ENCODE peak calls at places on chromosomes 3 and 15, in five cellular contexts. K, R, Z, E and G are unnamed samples.

GRCh38 chr3:4507010-4507596 is 14.0 kb downstream of the ITPR1 start:
- DNase-seq in K (no peak), R (no peak), Z (no peak), E (no peak), G (no peak)

GRCh38 chr3:194189243-194189791 is 53.4 kb downstream of the HES1 start:
- DNase-seq in K (no peak), R (no peak), Z (no peak), E (no peak), G (no peak)

GRCh38 chr3:66196633-66197032 is 24.2 kb upstream of the SLC25A26 start:
- DNase-seq in K (no peak), R (no peak), Z (no peak), E (no peak), G (no peak)

GRCh38 chr3:117117188-117117936 is 407.8 kb downstream of the TUSC7 start:
- DNase-seq in K (no peak), R (no peak), Z (no peak), E (no peak), G (no peak)

GRCh38 chr3:183629546-183630301 is 5.7 kb upstream of the KLHL24 start:
- DNase-seq in K (no peak), R (no peak), Z (no peak), E (no peak), G (no peak)

GRCh38 chr3:136311971-136312370 is 61.8 kb downstream of the PCCB start:
- DNase-seq in K (no peak), R (no peak), Z (no peak), E (no peak), G (no peak)

GRCh38 chr3:9698293-9698692 is 5.3 kb upstream of the CPNE9 start:
- DNase-seq in K (no peak), R (no peak), Z (no peak), E (no peak), G (no peak)

GRCh38 chr15:39239562-39239961 is 341.3 kb upstream of the THBS1 start:
- DNase-seq in K (no peak), R (no peak), Z (no peak), E (no peak), G (no peak)

GRCh38 chr3:41288785-41289184 is 89.5 kb downstream of the CTNNB1 start:
- DNase-seq in K (no peak), R (no peak), Z (no peak), E (no peak), G (no peak)

GRCh38 chr3:56923546-56924224 is 121.9 kb upstream of the ARHGEF3 start:
- DNase-seq in K (no peak), R (peak; percentile 71), Z (peak; percentile 16), E (peak; percentile 58), G (no peak)

GRCh38 chr3:194397757-194398312 is 1.2 kb downstream of the GP5 start:
- DNase-seq in K (peak; percentile 74), R (peak; percentile 24), Z (no peak), E (no peak), G (no peak)

GRCh38 chr15:45689616-45690015 is 54.8 kb downstream of the SQOR start:
- DNase-seq in K (no peak), R (no peak), Z (no peak), E (no peak), G (no peak)

GRCh38 chr3:168049366-168049974 is 46.3 kb downstream of the GOLIM4 start:
- DNase-seq in K (no peak), R (no peak), Z (no peak), E (no peak), G (no peak)

GRCh38 chr15:32104061-32104980 is 74.0 kb downstream of the CHRNA7 start:
- DNase-seq in K (no peak), R (no peak), Z (no peak), E (no peak), G (no peak)

GRCh38 chr15:70344666-70345065 is 246.9 kb upstream of the TLE3 start:
- DNase-seq in K (no peak), R (no peak), Z (peak; percentile 84), E (no peak), G (no peak)

GRCh38 chr3:10627884-10628572 is 122.6 kb upstream of the ATP2B2 start:
- DNase-seq in K (no peak), R (no peak), Z (no peak), E (no peak), G (no peak)

DNA sequence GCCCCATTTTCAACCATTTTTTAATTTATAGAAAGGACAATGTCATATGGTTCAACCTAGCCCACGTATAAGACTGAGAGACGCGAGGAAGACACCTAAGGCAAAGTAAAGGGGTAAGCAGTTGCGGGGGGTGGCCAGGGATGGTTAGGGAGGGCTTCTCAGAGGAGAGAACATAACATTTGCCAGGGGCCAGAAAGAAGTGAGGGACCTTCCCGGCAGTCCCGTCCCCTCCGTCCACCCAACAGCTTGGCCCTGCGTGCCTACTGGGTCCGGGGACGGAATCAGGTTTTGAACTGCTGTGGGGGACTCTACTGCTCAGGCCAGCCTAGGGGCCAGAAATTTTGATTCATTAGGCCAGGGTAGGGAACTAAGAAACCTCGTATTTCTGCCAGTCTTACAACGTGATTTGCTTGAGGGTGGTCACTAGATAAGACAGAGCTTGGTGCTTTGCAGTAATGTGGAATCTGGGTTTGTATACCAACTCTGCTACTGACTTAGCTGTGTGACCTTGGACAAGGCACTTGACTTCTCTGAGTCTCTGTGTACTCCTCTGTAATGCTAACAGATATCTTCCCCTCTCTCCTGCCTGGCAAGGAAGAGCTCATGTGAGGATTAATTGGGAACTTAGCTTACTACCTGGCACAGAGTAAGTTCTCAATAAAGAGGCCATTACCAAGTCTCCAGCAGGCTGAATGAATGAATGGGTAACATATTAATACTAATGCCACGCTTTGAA is 734 bp upstream of the SLC6A20 start:
- DNase-seq in K (no peak), R (no peak), Z (no peak), E (no peak), G (no peak)
- H3K4me3 ChIP-seq in K (peak overlapping the region; percentile 32), R (no peak overlapping the region), Z (peak overlapping the region; percentile 61), E (peak overlapping the region; percentile 43), G (peak overlapping the region; percentile 74)

GRCh38 chr3:49556500-49557275 is 2.4 kb downstream of the BSN start:
- DNase-seq in K (no peak), R (no peak), Z (no peak), E (no peak), G (no peak)

GRCh38 chr3:49553690-49554634 is at the start of gene BSN:
- DNase-seq in K (peak; percentile 93), R (peak; percentile 88), Z (peak; percentile 91), E (peak; percentile 94), G (peak; percentile 97)

GRCh38 chr3:49554639-49555265 is 475 bp downstream of the BSN start:
- DNase-seq in K (peak; percentile 89), R (peak; percentile 32), Z (peak; percentile 54), E (peak; percentile 53), G (peak; percentile 62)

GRCh38 chr3:49552087-49552486 is 2.2 kb upstream of the BSN start:
- DNase-seq in K (no peak), R (no peak), Z (no peak), E (no peak), G (no peak)

DNA sequence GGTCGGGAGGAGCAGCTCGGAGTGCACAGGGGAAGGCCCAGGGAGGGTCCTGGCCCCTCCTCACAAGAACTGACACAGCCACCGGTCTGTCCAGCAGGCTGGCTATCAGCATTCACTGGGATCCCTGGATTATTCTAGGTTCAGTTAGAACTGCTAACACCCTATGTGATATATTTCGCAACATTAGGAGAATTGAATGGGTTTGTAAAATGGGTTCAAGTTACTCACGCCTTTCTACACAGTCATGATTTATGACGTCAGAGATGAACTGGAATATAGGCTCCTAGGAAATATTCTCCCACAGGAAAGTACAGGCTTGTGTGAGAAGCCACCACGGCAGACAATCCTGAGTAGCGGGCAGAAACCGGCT is 972 bp upstream of the BSN start:
- DNase-seq in K (no peak), R (no peak), Z (no peak), E (no peak), G (no peak)
- H3K4me3 ChIP-seq in K (peak overlapping the region; percentile 55), R (no peak overlapping the region), Z (peak overlapping the region; percentile 63), E (peak overlapping the region; percentile 83), G (peak overlapping the region; percentile 94)

GRCh38 chr15:85582076-85582718 is 201.8 kb downstream of the AKAP13 start:
- DNase-seq in K (no peak), R (peak; percentile 59), Z (peak; percentile 59), E (no peak), G (no peak)
- H3K4me3 ChIP-seq in K (peak overlapping the region; percentile 43), R (peak overlapping the region; percentile 49), Z (peak overlapping the region; percentile 57), E (peak overlapping the region; percentile 49), G (peak overlapping the region; percentile 69)

GRCh38 chr3:156788846-156789245 is 37.3 kb upstream of the LEKR1 start:
- DNase-seq in K (no peak), R (no peak), Z (no peak), E (no peak), G (no peak)
- H3K4me3 ChIP-seq in K (no peak overlapping the region), R (no peak overlapping the region), Z (no peak overlapping the region), E (no peak overlapping the region), G (no peak overlapping the region)